ENCODE peak calls at places on chromosome 7, in seven cellular contexts. Q is right atrium auricular region, L is brain microvascular endothelial cell, V is psoas muscle, N is HCT116, Z is A549, A is astrocyte of the spinal cord. T is an unnamed sample.

GRCh38 chr7:31120800-31121513 is 68.8 kb downstream of the ADCYAP1R1 start:
- DNase-seq in A (no peak), Q (no peak), V (no peak), Z (no peak), N (no peak), L (no peak), T (no peak)

GRCh38 chr7:137943132-137943551 is 58.7 kb downstream of the CREB3L2 start:
- DNase-seq in Z (no peak), Q (peak; percentile 76), N (no peak), L (peak; percentile 92), V (peak; percentile 39), A (peak; percentile 96), T (peak; percentile 89)

GRCh38 chr7:126799541-126799940 is 453.2 kb downstream of the GRM8 start:
- DNase-seq in Z (no peak), N (no peak), A (no peak), V (no peak), Q (no peak), L (no peak), T (no peak)

GRCh38 chr7:148919859-148920258 is 35.8 kb upstream of the EZH2 start:
- DNase-seq in Z (no peak), Q (no peak), L (no peak), V (no peak), N (no peak), A (no peak), T (no peak)

GRCh38 chr7:55474944-55475911 is 97.1 kb downstream of the VOPP1 start:
- DNase-seq in N (no peak), Z (no peak), Q (no peak), L (no peak), V (no peak), A (no peak), T (no peak)

GRCh38 chr7:143240323-143241168 is 18.7 kb downstream of the TAS2R40 start:
- DNase-seq in N (peak; percentile 70), L (peak; percentile 89), Z (peak; percentile 76), V (peak; percentile 33), Q (peak; percentile 71), A (peak; percentile 90), T (peak; percentile 92)

GRCh38 chr7:123154231-123154860 is 45.4 kb downstream of the SLC13A1 start:
- DNase-seq in N (peak; percentile 90), Q (peak; percentile 91), L (peak; percentile 87), V (peak; percentile 29), A (peak; percentile 83), Z (peak; percentile 79), T (peak; percentile 27)

GRCh38 chr7:22647451-22648257 is 79.3 kb upstream of the IL6 start:
- DNase-seq in V (no peak), L (peak; percentile 96), A (peak; percentile 96), Z (no peak), Q (no peak), N (no peak), T (peak; percentile 46)

GRCh38 chr7:20307119-20307518 is 23.6 kb upstream of the ITGB8 start:
- DNase-seq in Z (peak; percentile 55), A (peak; percentile 88), N (no peak), Q (no peak), V (no peak), L (peak; percentile 83), T (no peak)

GRCh38 chr7:2255145-2256139 is 13.4 kb downstream of the NUDT1 start:
- DNase-seq in L (no peak), N (no peak), A (peak; percentile 68), Z (no peak), V (no peak), Q (no peak), T (no peak)

GRCh38 chr7:103432713-103433112 is 13.3 kb downstream of the SLC26A5 start:
- DNase-seq in Z (no peak), Q (no peak), A (no peak), N (no peak), L (no peak), V (no peak), T (no peak)

GRCh38 chr7:96870934-96871333 is 134.4 kb upstream of the DLX6 start:
- DNase-seq in L (no peak), Z (no peak), Q (no peak), N (no peak), A (no peak), V (no peak), T (no peak)

GRCh38 chr7:65968256-65969185 is 13.5 kb downstream of the GUSB start:
- DNase-seq in L (no peak), V (no peak), A (no peak), Q (no peak), N (no peak), Z (no peak), T (no peak)

GRCh38 chr7:116673504-116673865 is 1.5 kb downstream of the MET start:
- DNase-seq in Z (no peak), L (no peak), N (no peak), Q (no peak), A (no peak), V (no peak), T (no peak)

GRCh38 chr7:116674508-116675173 is 2.6 kb downstream of the MET start:
- DNase-seq in N (no peak), V (no peak), Q (no peak), A (peak; percentile 55), L (no peak), Z (peak; percentile 56), T (no peak)

GRCh38 chr7:116671111-116671510 is 885 bp upstream of the MET start:
- DNase-seq in A (no peak), L (no peak), Q (no peak), Z (no peak), V (no peak), N (no peak), T (no peak)

GRCh38 chr7:116671681-116672595 is at the start of gene MET:
- DNase-seq in A (peak; percentile 83), Z (peak; percentile 94), V (peak; percentile 83), Q (peak; percentile 68), N (peak; percentile 84), L (peak; percentile 65), T (peak; percentile 80)

GRCh38 chr7:116672596-116673503 is 854 bp downstream of the MET start:
- DNase-seq in L (no peak), A (no peak), N (no peak), Z (peak; percentile 48), Q (no peak), V (peak; percentile 27), T (peak; percentile 70)
- H3K4me3 ChIP-seq in L (peak overlapping the region; percentile 80), A (peak overlapping the region; percentile 86), N (peak overlapping the region; percentile 86), Z (peak overlapping the region; percentile 94), Q (peak overlapping the region; percentile 57), V (peak overlapping the region; percentile 81), T (peak overlapping the region; percentile 82)

GRCh38 chr7:74206589-74207120 is 3.2 kb upstream of the LAT2 start:
- DNase-seq in Z (peak; percentile 77), N (peak; percentile 42), V (peak; percentile 87), A (peak; percentile 69), L (peak; percentile 75), Q (peak; percentile 88), T (peak; percentile 88)
- TF ChIP-seq CTCF in Z (peak; percentile 96), N (peak; percentile 96), V (peak; percentile 97), A (peak; percentile 92), L (peak; percentile 96), Q (peak; percentile 98), T (peak; percentile 94)

GRCh38 chr7:43838201-43838659 is 31.1 kb downstream of the MRPS24 start:
- DNase-seq in Q (no peak), N (no peak), L (no peak), V (no peak), A (no peak), Z (no peak), T (no peak)
- H3K4me3 ChIP-seq in Q (no peak overlapping the region), N (no peak overlapping the region), L (no peak overlapping the region), V (peak overlapping the region; percentile 45), A (no peak overlapping the region), Z (no peak overlapping the region), T (no peak overlapping the region)

DNA sequence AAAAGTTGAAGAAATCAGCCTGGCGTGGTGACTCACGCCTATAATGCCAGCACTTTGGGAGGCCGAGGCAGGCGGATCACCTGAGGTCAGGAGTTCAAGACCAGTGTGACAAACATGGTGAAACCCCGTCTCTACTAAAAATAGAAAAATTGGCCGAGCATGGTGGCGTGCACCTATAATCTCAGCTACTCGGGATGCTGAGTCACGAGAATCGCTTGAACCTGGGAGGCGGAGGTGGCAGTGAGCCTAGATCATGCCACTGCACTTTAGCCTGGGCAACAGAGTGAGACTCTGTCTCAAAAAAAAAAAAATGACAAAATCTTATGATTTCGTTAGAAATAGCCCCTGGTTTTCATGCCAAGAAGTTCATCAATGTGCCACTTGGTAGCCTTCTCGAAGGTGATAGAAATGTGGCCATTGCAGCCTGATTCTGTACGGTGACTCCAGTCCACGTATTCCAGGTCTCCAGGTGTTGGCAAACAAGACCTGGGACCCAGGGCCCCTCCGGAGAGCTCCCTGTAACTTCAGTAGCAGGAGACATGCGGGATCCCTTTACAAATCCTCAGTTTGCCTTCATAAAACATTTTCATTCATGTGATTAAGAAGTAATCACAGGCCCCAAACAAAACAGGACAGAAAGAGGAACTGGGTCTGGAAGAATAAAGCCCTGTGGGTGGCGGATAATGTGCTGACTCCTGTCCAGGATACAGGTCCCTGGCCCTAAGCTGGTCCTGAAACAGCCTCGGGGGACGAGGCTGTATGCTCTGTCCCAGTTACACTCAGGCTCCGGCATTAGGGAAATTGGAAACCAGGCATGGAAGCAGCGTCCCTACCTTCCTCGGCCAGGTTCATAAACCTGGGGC is 207.3 kb upstream of the SH2B2 start:
- DNase-seq in Z (no peak), V (no peak), L (no peak), N (no peak), Q (peak; percentile 44), A (no peak), T (no peak)
- TF ChIP-seq CTCF in Z (no peak), V (no peak), L (no peak), N (no peak), Q (no peak), A (no peak), T (no peak)

GRCh38 chr7:121330053-121330833 is 1.4 kb downstream of the WNT16 start:
- DNase-seq in V (no peak), Q (no peak), Z (no peak), A (peak; percentile 53), N (no peak), L (no peak), T (no peak)
- H3K4me3 ChIP-seq in V (peak overlapping the region; percentile 65), Q (peak overlapping the region; percentile 22), Z (peak overlapping the region; percentile 42), A (peak overlapping the region; percentile 55), N (peak overlapping the region; percentile 55), L (peak overlapping the region; percentile 64), T (peak overlapping the region; percentile 66)

GRCh38 chr7:128052404-128052803 is 21.2 kb upstream of the LRRC4 start:
- DNase-seq in N (no peak), L (no peak), Q (no peak), Z (no peak), A (no peak), V (no peak), T (no peak)
- TF ChIP-seq CTCF in N (no peak), L (no peak), Q (no peak), Z (no peak), A (no peak), V (no peak), T (no peak)

T was measured in foreskin fibroblast.